ENCODE peak calls at places on chromosomes 3 and 15, in eight cellular contexts. B is GM23248, F is T-cell, Y is HCT116, K is NCI-H2171, L is left cardiac atrium, W is left ventricle myocardium superior, H is midbrain. S is an unnamed sample.

GRCh38 chr3:10025205-10026083 is 793 bp upstream of the FANCD2 start:
- DNase-seq in B (no peak), F (no peak), Y (no peak), K (no peak), L (no peak), W (no peak), H (no peak), S (no peak)

GRCh38 chr15:78810377-78811123 is 714 bp downstream of the ADAMTS7 start:
- DNase-seq in B (peak), F (no peak), Y (no peak), K (no peak), L (peak), W (peak), H (no peak), S (peak)

GRCh38 chr3:123318374-123318773 is 116.6 kb downstream of the SEC22A start:
- DNase-seq in B (no peak), F (no peak), Y (no peak), K (no peak), L (no peak), W (no peak), H (no peak), S (no peak)

GRCh38 chr3:123755085-123755484 is 129.0 kb downstream of the MYLK start:
- DNase-seq in B (no peak), F (no peak), Y (no peak), K (no peak), L (no peak), W (no peak), H (no peak), S (no peak)

GRCh38 chr15:35168464-35168863 is 83.4 kb upstream of the NANOGP8 start:
- DNase-seq in B (peak), F (no peak), Y (no peak), K (no peak), L (no peak), W (no peak), H (no peak), S (no peak)

GRCh38 chr3:43768594-43768993 is 77.9 kb downstream of the ABHD5 start:
- DNase-seq in B (peak), F (no peak), Y (no peak), K (no peak), L (peak), W (peak), H (peak), S (peak)

GRCh38 chr3:157948605-157949383 is 157.4 kb downstream of the SHOX2 start:
- DNase-seq in B (no peak), F (no peak), Y (no peak), K (no peak), L (no peak), W (no peak), H (no peak), S (no peak)

GRCh38 chr3:121529308-121529707 is 16.5 kb downstream of the POLQ start:
- DNase-seq in B (peak), F (no peak), Y (no peak), K (no peak), L (no peak), W (no peak), H (no peak), S (peak)

GRCh38 chr3:42984701-42985100 is 5.6 kb downstream of the GASK1A start:
- DNase-seq in B (no peak), F (no peak), Y (no peak), K (no peak), L (no peak), W (no peak), H (no peak), S (no peak)

GRCh38 chr15:100345438-100345837 is 3.7 kb upstream of the ADAMTS17 start:
- DNase-seq in B (no peak), F (no peak), Y (no peak), K (no peak), L (no peak), W (no peak), H (no peak), S (no peak)

GRCh38 chr3:68987322-68987721 is 26.2 kb downstream of the EOGT start:
- DNase-seq in B (no peak), F (no peak), Y (no peak), K (no peak), L (no peak), W (no peak), H (no peak), S (no peak)

GRCh38 chr15:73620078-73620477 is 13.1 kb downstream of the NPTN start:
- DNase-seq in B (no peak), F (no peak), Y (no peak), K (no peak), L (no peak), W (no peak), H (no peak), S (no peak)

GRCh38 chr3:194009892-194010533 is 125.9 kb upstream of the HES1 start:
- DNase-seq in B (no peak), F (no peak), Y (no peak), K (peak), L (no peak), W (no peak), H (no peak), S (no peak)

GRCh38 chr3:129673012-129673411 is 66.5 kb upstream of the PLXND1 start:
- DNase-seq in B (no peak), F (no peak), Y (no peak), K (no peak), L (peak), W (no peak), H (no peak), S (no peak)

GRCh38 chr3:52722491-52722890 is 16.6 kb downstream of the SPCS1 start:
- DNase-seq in B (peak), F (no peak), Y (no peak), K (no peak), L (no peak), W (no peak), H (no peak), S (no peak)

GRCh38 chr3:192812736-192813383 is 85.5 kb upstream of the FGF12 start:
- DNase-seq in B (peak), F (no peak), Y (peak), K (peak), L (no peak), W (no peak), H (peak), S (peak)

GRCh38 chr15:65275728-65276126 is 11.0 kb downstream of the PARP16 start:
- DNase-seq in B (peak), F (no peak), Y (no peak), K (no peak), L (no peak), W (no peak), H (no peak), S (no peak)

GRCh38 chr3:124774305-124774673 is 44.0 kb downstream of the UMPS start:
- DNase-seq in B (peak), F (no peak), Y (no peak), K (no peak), L (peak), W (peak), H (no peak), S (peak)

GRCh38 chr3:192875971-192876565 is 41.6 kb downstream of the MB21D2 start:
- DNase-seq in B (peak), F (no peak), Y (no peak), K (no peak), L (no peak), W (no peak), H (no peak), S (no peak)

GRCh38 chr15:56913241-56913640 is 5.2 kb upstream of the TCF12 start:
- DNase-seq in B (no peak), F (no peak), Y (no peak), K (no peak), L (no peak), W (no peak), H (no peak), S (peak)

GRCh38 chr3:52278510-52279069 is at the start of gene WDR82:
- DNase-seq in B (peak), F (peak), Y (peak), K (peak), L (peak), W (peak), H (peak), S (peak)

GRCh38 chr3:65342084-65342683 is 654.4 kb upstream of the ADAMTS9 start:
- DNase-seq in B (peak), F (no peak), Y (peak), K (no peak), L (peak), W (peak), H (no peak), S (peak)

GRCh38 chr3:24793896-24794295 is 299.2 kb upstream of the THRB start:
- DNase-seq in B (no peak), F (no peak), Y (no peak), K (peak), L (no peak), W (no peak), H (no peak), S (no peak)

GRCh38 chr3:94069242-94069813 is 6.5 kb downstream of the NSUN3 start:
- DNase-seq in B (peak), F (no peak), Y (no peak), K (no peak), L (no peak), W (no peak), H (peak), S (peak)

GRCh38 chr15:33160054-33160453 is 34.5 kb downstream of the FMN1 start:
- DNase-seq in B (no peak), F (no peak), Y (no peak), K (no peak), L (no peak), W (no peak), H (no peak), S (no peak)

GRCh38 chr3:48656841-48657281 is 5.8 kb downstream of the CELSR3 start:
- DNase-seq in B (no peak), F (peak), Y (no peak), K (no peak), L (no peak), W (no peak), H (no peak), S (no peak)

GRCh38 chr3:56291244-56291680 is 177.0 kb downstream of the ERC2 start:
- DNase-seq in B (peak), F (no peak), Y (no peak), K (no peak), L (no peak), W (no peak), H (no peak), S (no peak)

GRCh38 chr3:46849098-46849631 is 14.1 kb downstream of the MYL3 start:
- DNase-seq in B (no peak), F (no peak), Y (no peak), K (no peak), L (no peak), W (peak), H (no peak), S (no peak)

GRCh38 chr3:120649735-120650705 is 32.0 kb downstream of the HGD start:
- DNase-seq in B (no peak), F (no peak), Y (no peak), K (no peak), L (no peak), W (no peak), H (no peak), S (no peak)

GRCh38 chr15:90664650-90665287 is 52.4 kb upstream of the BLM start:
- DNase-seq in B (peak), F (no peak), Y (no peak), K (no peak), L (peak), W (peak), H (peak), S (no peak)

GRCh38 chr3:187041362-187042061 is 97.8 kb downstream of the RPL39L start:
- DNase-seq in B (peak), F (no peak), Y (no peak), K (no peak), L (no peak), W (no peak), H (no peak), S (no peak)

GRCh38 chr15:45242289-45242688 is 9.7 kb upstream of the SLC28A2 start:
- DNase-seq in B (no peak), F (no peak), Y (no peak), K (no peak), L (no peak), W (no peak), H (no peak), S (no peak)

GRCh38 chr3:101898752-101899169 is 49.4 kb downstream of the NFKBIZ start:
- DNase-seq in B (no peak), F (no peak), Y (no peak), K (no peak), L (no peak), W (no peak), H (peak), S (no peak)

GRCh38 chr15:68347392-68347791 is 69.8 kb downstream of the FEM1B start:
- DNase-seq in B (no peak), F (no peak), Y (no peak), K (peak), L (no peak), W (no peak), H (no peak), S (no peak)

GRCh38 chr15:48507416-48508065 is 138.0 kb downstream of the FBN1 start:
- DNase-seq in B (peak), F (no peak), Y (peak), K (peak), L (no peak), W (no peak), H (peak), S (peak)